ENCODE peak calls at places on chromosome 9, in nine cellular contexts. B is kidney epithelial cell, T is pancreas, G is tibial nerve, Q is ovary, A is endodermal cell, I is PC-9, F is A673, Y is transverse colon. V is an unnamed sample. For H3K36me3, the result is how much of the 10 kb centered on the place peaks cover.

GRCh38 chr9:89012294-89013042 is 21.2 kb downstream of the S1PR3 start:
- DNase-seq in B (no peak), T (no peak), G (no peak), Q (no peak), A (no peak), I (no peak), F (no peak), Y (no peak), V (no peak)

GRCh38 chr9:76417394-76417793 is 23.2 kb upstream of the RFK start:
- DNase-seq in B (no peak), T (no peak), G (no peak), Q (no peak), A (peak), I (no peak), F (no peak), Y (no peak), V (no peak)

GRCh38 chr9:114098660-114099522 is at the start of gene KIF12:
- DNase-seq in B (peak), T (peak), G (no peak), Q (peak), A (peak), I (no peak), F (peak), Y (peak), V (no peak)

GRCh38 chr9:13689925-13690324 is 410.4 kb upstream of the MPDZ start:
- DNase-seq in B (no peak), T (no peak), G (no peak), Q (no peak), A (no peak), I (no peak), F (no peak), Y (no peak), V (no peak)

GRCh38 chr9:131961496-131961880 is 118.2 kb downstream of the MED27 start:
- DNase-seq in B (no peak), T (no peak), G (no peak), Q (no peak), A (no peak), I (no peak), F (no peak), Y (no peak), V (no peak)

GRCh38 chr9:128621730-128622455 is 34.8 kb downstream of the DYNC2I2 start:
- DNase-seq in B (no peak), T (peak), G (no peak), Q (no peak), A (no peak), I (no peak), F (no peak), Y (no peak), V (no peak)

GRCh38 chr9:128124873-128125574 is 2.5 kb downstream of the PTGES2 start:
- DNase-seq in B (no peak), T (peak), G (peak), Q (peak), A (peak), I (peak), F (peak), Y (peak), V (no peak)

GRCh38 chr9:88312070-88312469 is 76.2 kb upstream of the SPIN1 start:
- DNase-seq in B (no peak), T (no peak), G (no peak), Q (no peak), A (no peak), I (no peak), F (no peak), Y (no peak), V (no peak)

GRCh38 chr9:113579270-113580040 is 115.9 kb downstream of the RGS3 start:
- DNase-seq in B (no peak), T (peak), G (no peak), Q (no peak), A (no peak), I (peak), F (no peak), Y (peak), V (no peak)

GRCh38 chr9:119368681-119369581 is at the start of gene BRINP1:
- DNase-seq in B (peak), T (peak), G (no peak), Q (peak), A (peak), I (no peak), F (peak), Y (no peak), V (no peak)

GRCh38 chr9:3856592-3856991 is 330.8 kb upstream of the RFX3 start:
- DNase-seq in B (no peak), T (no peak), G (no peak), Q (no peak), A (no peak), I (no peak), F (no peak), Y (no peak), V (no peak)

GRCh38 chr9:120538339-120538738 is 41.6 kb downstream of the CDK5RAP2 start:
- DNase-seq in B (no peak), T (no peak), G (no peak), Q (no peak), A (no peak), I (no peak), F (peak), Y (no peak), V (no peak)

GRCh38 chr9:6680797-6681146 is 35.2 kb upstream of the GLDC start:
- DNase-seq in B (no peak), T (no peak), G (peak), Q (no peak), A (no peak), I (no peak), F (peak), Y (peak), V (no peak)

GRCh38 chr9:15837079-15837679 is 284.3 kb downstream of the CCDC171 start:
- DNase-seq in B (peak), T (no peak), G (peak), Q (no peak), A (no peak), I (no peak), F (peak), Y (no peak), V (no peak)

GRCh38 chr9:10062629-10063395 is 550.0 kb downstream of the PTPRD start:
- DNase-seq in B (peak), T (no peak), G (no peak), Q (no peak), A (no peak), I (no peak), F (no peak), Y (no peak), V (no peak)

DNA sequence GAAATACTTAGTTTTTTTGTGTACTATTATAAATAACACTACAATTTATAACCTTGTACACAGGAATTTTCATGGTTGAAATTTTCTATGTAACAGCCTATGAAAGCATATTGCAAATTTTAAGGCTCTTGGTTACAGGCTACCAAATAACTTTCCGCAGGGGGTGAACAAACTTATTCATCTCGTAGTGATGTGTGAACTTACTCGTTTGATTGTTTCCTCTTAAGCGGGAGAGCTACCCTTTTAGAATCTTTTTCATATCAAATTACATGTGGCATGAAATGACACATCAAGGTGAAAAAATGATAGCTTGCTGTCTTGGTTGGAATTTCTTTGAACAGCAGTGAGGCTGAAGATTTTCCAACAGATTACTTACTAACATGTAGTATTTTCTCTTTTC is 90.8 kb upstream of the GNA14 start:
- DNase-seq in B (no peak), T (no peak), G (no peak), Q (no peak), A (no peak), I (no peak), F (no peak), Y (no peak), V (no peak)
- TF ChIP-seq CTCF in B (no peak), T (no peak), G (no peak), Q (no peak), A (no peak), I (no peak), F (no peak), Y (no peak), V (no peak)

GRCh38 chr9:36337002-36337401 is 63.1 kb downstream of the RNF38 start:
- DNase-seq in B (no peak), T (no peak), G (no peak), Q (no peak), A (no peak), I (no peak), F (no peak), Y (no peak), V (no peak)
- H3K36me3 ChIP-seq in B (under half), T (under half), G (half or more), Q (under half), A (half or more), I (under half), F (under half), Y (under half), V (under half)

DNA sequence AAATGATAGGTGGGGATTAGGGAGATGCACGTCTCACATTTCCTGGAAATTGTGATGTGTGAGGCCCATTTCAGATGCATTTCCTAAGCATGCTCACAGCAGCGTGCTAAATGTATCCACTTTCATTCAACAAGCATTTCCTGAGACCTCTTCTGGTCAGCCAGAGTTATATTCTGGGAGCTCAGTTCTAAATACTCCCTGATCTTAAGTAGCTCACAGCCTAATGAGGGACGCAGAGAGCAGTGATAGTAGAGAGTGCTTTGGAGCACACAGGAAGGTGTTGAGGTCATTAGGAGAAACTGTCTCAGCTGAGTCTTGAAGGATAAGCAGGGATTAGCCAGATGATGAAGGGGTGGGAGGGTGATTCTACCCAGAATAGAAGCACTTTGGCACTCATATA is 46.2 kb upstream of the FSD1L start:
- DNase-seq in B (no peak), T (no peak), G (no peak), Q (no peak), A (no peak), I (no peak), F (peak), Y (no peak), V (no peak)
- TF ChIP-seq CTCF in B (no peak), T (no peak), G (no peak), Q (no peak), A (peak), I (no peak), F (peak), Y (no peak), V (no peak)

GRCh38 chr9:134824583-134824982 is 56.0 kb upstream of the FCN2 start:
- DNase-seq in B (no peak), T (peak), G (no peak), Q (no peak), A (no peak), I (no peak), F (no peak), Y (no peak), V (no peak)

GRCh38 chr9:134823623-134824022 is 57.0 kb upstream of the FCN2 start:
- DNase-seq in B (no peak), T (no peak), G (no peak), Q (no peak), A (no peak), I (no peak), F (no peak), Y (no peak), V (no peak)

GRCh38 chr9:134822541-134822940 is 58.1 kb upstream of the FCN2 start:
- DNase-seq in B (no peak), T (peak), G (no peak), Q (no peak), A (no peak), I (no peak), F (no peak), Y (no peak), V (no peak)

GRCh38 chr9:134826336-134827246 is 54.0 kb upstream of the FCN2 start:
- DNase-seq in B (no peak), T (peak), G (no peak), Q (no peak), A (no peak), I (no peak), F (no peak), Y (no peak), V (no peak)

DNA sequence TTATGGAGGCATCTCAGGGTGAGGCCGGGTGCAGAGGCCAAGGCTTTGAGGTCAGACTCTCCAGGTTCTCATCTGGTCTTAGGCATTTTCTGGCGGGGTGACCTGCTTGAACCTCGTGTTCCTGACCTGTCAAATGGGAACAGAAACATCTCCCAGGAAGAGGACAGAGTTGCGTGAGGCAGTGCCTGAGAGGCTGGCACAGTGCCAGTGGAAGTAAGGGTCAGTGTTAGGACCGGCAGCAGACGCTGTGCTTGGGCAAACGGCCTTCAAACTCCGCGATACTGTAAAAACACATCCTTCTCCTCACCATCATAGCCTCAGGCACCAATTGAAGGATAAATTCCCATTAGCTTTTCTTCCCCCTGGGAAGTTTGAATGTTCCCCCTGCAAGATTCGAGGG is 55.6 kb upstream of the FCN2 start:
- DNase-seq in B (no peak), T (no peak), G (no peak), Q (peak), A (no peak), I (no peak), F (no peak), Y (no peak), V (no peak)
- H3K36me3 ChIP-seq in B (under half), T (under half), G (half or more), Q (under half), A (under half), I (under half), F (under half), Y (under half), V (under half)

DNA sequence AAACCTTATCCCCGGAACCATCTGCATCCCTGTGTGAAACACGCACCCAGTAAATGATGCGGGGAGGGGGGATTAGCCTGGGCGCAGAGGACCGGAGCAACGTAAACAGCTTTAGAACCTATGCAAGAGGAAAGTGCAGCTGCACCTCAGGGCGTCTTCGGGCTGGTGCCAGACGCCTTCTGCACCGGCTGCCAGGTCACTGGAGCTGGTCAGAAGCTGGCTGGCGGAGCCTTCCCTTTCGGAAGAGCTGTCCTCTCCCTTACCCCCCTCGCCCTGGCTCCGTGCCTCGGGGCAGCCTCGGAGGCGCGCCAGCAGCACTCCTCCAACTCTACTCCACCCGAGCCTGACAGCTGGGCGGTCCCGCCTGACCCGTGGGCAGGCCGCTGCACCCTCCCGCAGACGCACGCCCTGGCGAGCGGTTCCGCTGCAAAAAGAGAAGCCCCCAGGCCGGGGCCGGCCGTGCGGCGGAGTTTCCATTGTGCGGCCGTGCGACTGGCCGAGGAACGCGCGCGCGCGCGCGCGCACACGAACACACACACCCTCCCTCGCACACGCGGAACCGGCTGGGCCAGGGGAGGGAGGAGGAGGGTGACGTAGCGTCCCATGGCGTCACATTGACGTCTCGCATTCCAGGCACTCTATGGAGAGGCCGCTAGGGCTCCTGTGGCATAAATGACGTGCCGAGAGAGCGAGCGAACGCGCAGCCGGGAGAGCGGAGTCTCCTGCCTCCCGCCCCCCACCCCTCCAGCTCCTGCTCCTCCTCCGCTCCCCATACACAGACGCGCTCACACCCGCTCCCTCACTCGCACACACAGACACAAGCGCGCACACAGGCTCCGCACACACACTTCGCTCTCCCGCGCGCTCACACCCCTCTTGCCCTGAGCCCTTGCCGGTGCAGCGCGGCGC is at the start of gene NR4A3:
- DNase-seq in B (peak), T (peak), G (peak), Q (peak), A (peak), I (peak), F (peak), Y (peak), V (peak)
- TF ChIP-seq CTCF in B (no peak), T (no peak), G (no peak), Q (peak), A (peak), I (no peak), F (no peak), Y (peak), V (no peak)

GRCh38 chr9:108911820-108912219 is 22.1 kb downstream of the ELP1 start:
- DNase-seq in B (no peak), T (no peak), G (no peak), Q (no peak), A (no peak), I (no peak), F (no peak), Y (no peak), V (no peak)
- H3K36me3 ChIP-seq in B (under half), T (under half), G (half or more), Q (under half), A (half or more), I (under half), F (under half), Y (half or more), V (under half)

DNA sequence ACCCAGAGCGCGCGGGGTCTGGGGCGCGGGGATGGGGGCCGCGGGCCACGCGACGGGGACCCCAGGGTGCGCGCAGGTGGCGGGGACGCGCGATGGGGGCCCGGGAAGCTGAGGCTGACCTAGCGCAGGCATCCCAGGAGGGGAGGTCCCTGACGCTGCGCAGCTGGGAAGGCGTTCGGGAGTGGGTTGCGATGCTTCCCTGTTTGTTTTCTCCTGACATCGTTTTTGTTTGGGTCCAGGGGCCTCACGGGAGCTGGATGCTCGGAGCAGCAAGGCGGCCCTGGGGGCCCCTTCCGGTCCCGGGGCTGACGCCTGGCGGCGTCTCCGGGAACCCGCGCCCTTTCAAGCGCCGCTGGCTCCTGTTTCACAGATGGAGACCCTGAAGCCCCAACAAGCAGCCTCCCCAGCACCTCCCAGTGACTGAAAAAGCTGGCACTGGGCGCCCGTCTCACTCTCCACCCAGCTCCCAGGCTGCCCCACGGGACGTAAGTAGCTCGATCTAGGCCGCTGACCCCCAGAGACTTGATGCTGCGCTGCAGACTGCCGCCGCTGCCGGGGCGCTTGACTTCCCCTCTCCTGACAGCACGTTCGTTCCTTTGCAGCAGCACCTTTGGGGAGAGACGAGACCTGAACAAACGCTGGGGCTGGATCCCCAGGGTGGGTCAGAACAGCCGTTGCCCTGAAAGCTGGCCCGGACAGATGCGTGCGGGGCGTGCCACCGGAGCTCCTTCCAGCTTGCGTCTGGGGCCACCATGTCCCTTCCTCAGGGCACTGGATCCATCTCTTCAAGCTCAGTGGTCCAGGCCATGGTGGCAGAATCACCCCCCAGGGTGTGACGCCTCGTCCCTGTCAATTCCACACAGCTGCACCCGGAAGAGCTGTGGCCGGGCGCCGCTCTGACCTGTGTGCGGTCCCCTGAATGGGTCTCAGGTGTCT is 593 bp downstream of the BRD3OS start:
- DNase-seq in B (no peak), T (peak), G (peak), Q (peak), A (peak), I (no peak), F (peak), Y (peak), V (peak)
- TF ChIP-seq CTCF in B (peak), T (no peak), G (no peak), Q (no peak), A (peak), I (no peak), F (peak), Y (no peak), V (peak)

GRCh38 chr9:110960288-110960687 is 78.0 kb downstream of the LPAR1 start:
- DNase-seq in B (no peak), T (no peak), G (no peak), Q (no peak), A (no peak), I (no peak), F (no peak), Y (no peak), V (no peak)
- H3K36me3 ChIP-seq in B (under half), T (under half), G (under half), Q (under half), A (under half), I (under half), F (under half), Y (under half), V (under half)